ENCODE peak calls at places on chromosomes 4 and X, in eight cellular contexts. Y is stimulated activated CD8-positive, alpha-beta memory T cell treated with anti-CD3 and anti-CD28 coated beads, Interleukin-15, amount 100 ng/mL, for 24 hours; H is T follicular helper cell; O is central memory CD4-positive, alpha-beta T cell; V is occipital lobe; Z is activated naive CD4-positive, alpha-beta T cell; S is colonic mucosa; N is NCI-H460. L is an unnamed sample.

GRCh38 chrX:35351212-35351611 is 408.6 kb downstream of the FAM47B start:
- DNase-seq in Z (no peak), H (no peak), S (no peak), O (no peak), N (no peak), Y (no peak), V (no peak), L (no peak)

GRCh38 chr4:70359115-70359661 is 1.4 kb upstream of the SMR3A start:
- DNase-seq in Y (no peak), Z (no peak), H (no peak), O (no peak), S (no peak), V (no peak), N (no peak), L (no peak)

GRCh38 chr4:151573945-151574344 is 165.0 kb downstream of the FHIP1A start:
- DNase-seq in H (no peak), S (peak), Y (no peak), Z (no peak), V (no peak), O (no peak), N (no peak), L (no peak)

GRCh38 chrX:33592398-33592797 is 381.0 kb upstream of the DMD start:
- DNase-seq in N (no peak), V (no peak), O (no peak), H (no peak), Z (no peak), Y (no peak), S (no peak), L (no peak)

GRCh38 chr4:5374577-5374976 is 323.3 kb downstream of the STK32B start:
- DNase-seq in Y (no peak), N (no peak), Z (no peak), V (no peak), S (no peak), H (no peak), O (no peak), L (no peak)

GRCh38 chr4:67161311-67161710 is 384.0 kb downstream of the CENPC start:
- DNase-seq in S (no peak), Z (no peak), N (no peak), Y (no peak), V (no peak), H (no peak), O (no peak), L (no peak)

GRCh38 chr4:76984127-76984526 is 34.6 kb downstream of the SEPTIN11 start:
- DNase-seq in Z (no peak), S (no peak), O (peak), V (no peak), Y (no peak), N (no peak), H (no peak), L (no peak)

GRCh38 chrX:131288738-131289511 is at the start of gene IGSF1:
- DNase-seq in N (peak), O (no peak), Y (no peak), V (peak), Z (no peak), S (no peak), H (no peak), L (peak)

GRCh38 chr4:26807330-26807729 is 53.3 kb upstream of the STIM2 start:
- DNase-seq in S (no peak), O (no peak), N (no peak), Y (no peak), H (no peak), Z (no peak), V (no peak), L (no peak)

GRCh38 chr4:151484396-151485102 is 75.6 kb downstream of the FHIP1A start:
- DNase-seq in H (no peak), Z (no peak), Y (no peak), S (no peak), V (no peak), O (no peak), N (no peak), L (peak)

GRCh38 chr4:52984469-52984868 is 122.4 kb downstream of the RASL11B start:
- DNase-seq in O (no peak), Y (no peak), N (no peak), S (no peak), Z (no peak), H (no peak), V (no peak), L (no peak)

GRCh38 chrX:136764206-136764605 is 16.5 kb downstream of the ARHGEF6 start:
- DNase-seq in V (no peak), N (no peak), H (no peak), Z (no peak), S (no peak), Y (no peak), O (no peak), L (no peak)

GRCh38 chr4:40264995-40265909 is 68.4 kb downstream of the RHOH start:
- DNase-seq in H (no peak), V (no peak), Y (no peak), S (no peak), N (no peak), O (peak), Z (peak), L (peak)

GRCh38 chr4:172547724-172548123 is 620.9 kb upstream of the GALNT7 start:
- DNase-seq in O (no peak), Z (no peak), V (no peak), S (no peak), Y (no peak), H (no peak), N (no peak), L (no peak)

GRCh38 chr4:1009647-1010521 is 1.5 kb upstream of the FGFRL1 start:
- DNase-seq in S (peak), N (peak), Y (peak), O (peak), H (peak), Z (peak), V (peak), L (no peak)

GRCh38 chr4:110005461-110006056 is 92.9 kb downstream of the EGF start:
- DNase-seq in H (no peak), V (no peak), S (no peak), Z (no peak), O (peak), Y (no peak), N (peak), L (peak)

GRCh38 chr4:36024901-36025610 is 219.3 kb downstream of the ARAP2 start:
- DNase-seq in Y (no peak), N (no peak), Z (no peak), H (no peak), S (no peak), V (no peak), O (no peak), L (no peak)

GRCh38 chr4:105509291-105509690 is 35.4 kb upstream of the PPA2 start:
- DNase-seq in O (no peak), S (no peak), V (no peak), Y (no peak), N (no peak), H (no peak), Z (no peak), L (no peak)

GRCh38 chr4:97866821-97867556 is 276.3 kb downstream of the STPG2 start:
- DNase-seq in V (no peak), O (no peak), Y (no peak), S (no peak), H (no peak), Z (no peak), N (no peak), L (no peak)

GRCh38 chrX:13518126-13518525 is 51.3 kb upstream of the EGFL6 start:
- DNase-seq in S (no peak), N (no peak), Z (no peak), V (no peak), O (no peak), H (no peak), Y (no peak), L (no peak)

GRCh38 chr4:86939123-86939522 is 4.3 kb downstream of the AFF1 start:
- DNase-seq in S (no peak), Z (no peak), O (peak), N (no peak), Y (no peak), H (no peak), V (no peak), L (no peak)

GRCh38 chrX:1673337-1673736 is 58.5 kb downstream of the ASMT start:
- DNase-seq in N (peak), H (no peak), O (peak), V (no peak), Z (no peak), Y (no peak), S (peak), L (no peak)

GRCh38 chrX:9326369-9326768 is 138.5 kb upstream of the TBL1X start:
- DNase-seq in Y (no peak), N (no peak), Z (no peak), V (no peak), O (no peak), H (no peak), S (no peak), L (no peak)

GRCh38 chrX:19193584-19193983 is 71.3 kb upstream of the ADGRG2 start:
- DNase-seq in O (no peak), Z (no peak), N (no peak), H (no peak), S (no peak), Y (no peak), V (no peak), L (no peak)

GRCh38 chr4:184896868-184897715 is 71.3 kb upstream of the ACSL1 start:
- DNase-seq in Z (no peak), Y (no peak), N (no peak), H (no peak), O (no peak), V (no peak), S (no peak), L (no peak)

GRCh38 chrX:45699158-45699557 is 498.5 kb upstream of the DIPK2B start:
- DNase-seq in H (no peak), S (no peak), O (no peak), Y (no peak), V (no peak), Z (no peak), N (no peak), L (no peak)

GRCh38 chr4:2071912-2072867 is 13.1 kb downstream of the NAT8L start:
- DNase-seq in S (no peak), H (no peak), Z (no peak), O (no peak), V (no peak), Y (no peak), N (no peak), L (no peak)

GRCh38 chr4:39637572-39638357 is 900 bp downstream of the SMIM14 start:
- DNase-seq in Z (peak), S (peak), N (no peak), O (no peak), Y (no peak), H (no peak), V (peak), L (peak)

GRCh38 chr4:60897415-60897814 is 302.7 kb upstream of the ADGRL3 start:
- DNase-seq in H (no peak), Z (no peak), S (no peak), O (no peak), Y (no peak), N (no peak), V (no peak), L (no peak)

GRCh38 chr4:177131736-177132135 is 177.9 kb upstream of the NEIL3 start:
- DNase-seq in O (no peak), H (no peak), S (no peak), V (no peak), Y (no peak), Z (no peak), N (no peak), L (no peak)

GRCh38 chr4:2333916-2334644 is 72.2 kb upstream of the MXD4 start:
- DNase-seq in O (no peak), H (no peak), Y (no peak), Z (no peak), V (no peak), S (peak), N (no peak), L (no peak)

GRCh38 chr4:33737721-33738120 is 2506.6 kb downstream of the ARAP2 start:
- DNase-seq in N (no peak), Y (no peak), V (no peak), Z (no peak), O (no peak), S (no peak), H (no peak), L (no peak)

GRCh38 chr4:146981651-146982050 is 36.0 kb upstream of the TTC29 start:
- DNase-seq in H (no peak), S (no peak), Y (no peak), O (no peak), Z (no peak), N (no peak), V (no peak), L (no peak)